ENCODE peak calls at places on chromosome 11, in six cellular contexts. P is IMR-90, L is fibroblast of lung, A is H9, C is T-helper 17 cell, U is heart left ventricle. I is an unnamed sample. For H3K9me3, the result is how much of the 10 kb centered on the place peaks cover.

GRCh38 chr11:61969838-61970452 is 2.5 kb upstream of the FTH1 start:
- DNase-seq in P (peak), L (peak), A (no peak), C (no peak), U (no peak), I (no peak)

GRCh38 chr11:123561046-123561781 is 93.2 kb downstream of the SCN3B start:
- DNase-seq in P (peak), L (no peak), A (peak), C (no peak), U (peak), I (peak)

GRCh38 chr11:112320668-112321067 is 60.0 kb upstream of the PLET1 start:
- DNase-seq in P (peak), L (peak), A (no peak), C (no peak), U (peak), I (peak)

GRCh38 chr11:11430431-11430830 is 77.4 kb upstream of the CSNK2A3 start:
- DNase-seq in P (no peak), L (no peak), A (no peak), C (no peak), U (no peak), I (no peak)

GRCh38 chr11:6418199-6418957 is 516 bp downstream of the APBB1 start:
- DNase-seq in P (no peak), L (no peak), A (peak), C (no peak), U (peak), I (peak)

GRCh38 chr11:111833524-111833923 is 37.9 kb downstream of the ALG9 start:
- DNase-seq in P (no peak), L (no peak), A (no peak), C (no peak), U (no peak), I (no peak)

GRCh38 chr11:71154406-71154805 is 98.0 kb downstream of the SHANK2 start:
- DNase-seq in P (no peak), L (no peak), A (no peak), C (no peak), U (no peak), I (no peak)

GRCh38 chr11:131710511-131710910 is 340.1 kb downstream of the NTM start:
- DNase-seq in P (peak), L (no peak), A (no peak), C (no peak), U (no peak), I (no peak)

GRCh38 chr11:62755086-62755615 is 1.2 kb upstream of the ZBTB3 start:
- DNase-seq in P (no peak), L (no peak), A (no peak), C (no peak), U (no peak), I (no peak)

GRCh38 chr11:106681435-106681834 is 336.8 kb downstream of the GUCY1A2 start:
- DNase-seq in P (no peak), L (no peak), A (no peak), C (no peak), U (no peak), I (no peak)

GRCh38 chr11:111019931-111020381 is 225.6 kb upstream of the POU2AF2 start:
- DNase-seq in P (peak), L (peak), A (no peak), C (no peak), U (no peak), I (no peak)

GRCh38 chr11:31823372-31824371 is 12.6 kb upstream of the PAX6 start:
- DNase-seq in P (no peak), L (no peak), A (peak), C (no peak), U (no peak), I (no peak)

GRCh38 chr11:35238882-35239281 is 99.9 kb downstream of the CD44 start:
- DNase-seq in P (no peak), L (no peak), A (no peak), C (no peak), U (no peak), I (no peak)

GRCh38 chr11:105719073-105719846 is 109.4 kb downstream of the GRIA4 start:
- DNase-seq in P (peak), L (peak), A (no peak), C (no peak), U (no peak), I (no peak)

GRCh38 chr11:100562102-100562501 is 125.0 kb upstream of the ARHGAP42 start:
- DNase-seq in P (peak), L (peak), A (no peak), C (no peak), U (no peak), I (peak)

GRCh38 chr11:105582497-105582896 is 27.4 kb upstream of the GRIA4 start:
- DNase-seq in P (no peak), L (no peak), A (no peak), C (no peak), U (no peak), I (no peak)

GRCh38 chr11:20158597-20159257 is 1.5 kb downstream of the DBX1 start:
- DNase-seq in P (peak), L (peak), A (peak), C (no peak), U (peak), I (peak)

GRCh38 chr11:32785262-32785661 is 9.2 kb downstream of the CCDC73 start:
- DNase-seq in P (no peak), L (no peak), A (no peak), C (no peak), U (no peak), I (no peak)

GRCh38 chr11:122900803-122901202 is 18.2 kb downstream of the JHY start:
- DNase-seq in P (peak), L (no peak), A (no peak), C (no peak), U (no peak), I (no peak)

DNA sequence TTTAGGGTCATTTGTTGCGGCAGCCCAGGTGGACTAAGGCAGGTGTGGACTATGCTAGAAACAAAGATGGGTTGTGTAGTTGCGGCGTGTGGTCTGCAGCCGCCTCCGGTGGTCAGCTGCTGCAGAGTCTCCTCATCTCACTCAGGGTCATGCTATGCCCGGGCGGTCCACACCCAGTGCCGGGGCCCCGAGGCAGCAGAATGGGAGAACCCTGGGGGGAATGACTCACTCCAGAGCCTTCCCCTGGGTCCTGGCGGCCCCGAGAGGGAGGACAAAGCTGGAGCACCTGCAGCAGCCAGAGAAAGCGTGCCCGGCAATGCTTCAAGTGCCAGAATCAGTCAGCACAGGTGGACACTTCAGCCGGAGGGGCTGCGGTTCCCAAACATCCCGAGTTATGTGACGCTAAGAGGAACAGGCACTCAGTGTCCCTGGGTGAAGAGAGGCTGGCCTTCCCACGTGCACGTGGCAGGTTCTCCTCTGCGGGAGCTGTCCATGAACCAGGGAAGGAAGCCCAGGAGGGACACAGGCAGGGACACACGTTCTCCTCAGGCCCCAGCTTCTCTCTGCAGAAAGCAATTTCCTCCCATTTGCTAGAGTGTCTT is 289.6 kb upstream of the B3GAT1 start:
- DNase-seq in P (no peak), L (no peak), A (no peak), C (no peak), U (no peak), I (no peak)
- H3K9me3 ChIP-seq in P (under half), L (under half), A (under half), C (under half), U (under half), I (under half)

DNA sequence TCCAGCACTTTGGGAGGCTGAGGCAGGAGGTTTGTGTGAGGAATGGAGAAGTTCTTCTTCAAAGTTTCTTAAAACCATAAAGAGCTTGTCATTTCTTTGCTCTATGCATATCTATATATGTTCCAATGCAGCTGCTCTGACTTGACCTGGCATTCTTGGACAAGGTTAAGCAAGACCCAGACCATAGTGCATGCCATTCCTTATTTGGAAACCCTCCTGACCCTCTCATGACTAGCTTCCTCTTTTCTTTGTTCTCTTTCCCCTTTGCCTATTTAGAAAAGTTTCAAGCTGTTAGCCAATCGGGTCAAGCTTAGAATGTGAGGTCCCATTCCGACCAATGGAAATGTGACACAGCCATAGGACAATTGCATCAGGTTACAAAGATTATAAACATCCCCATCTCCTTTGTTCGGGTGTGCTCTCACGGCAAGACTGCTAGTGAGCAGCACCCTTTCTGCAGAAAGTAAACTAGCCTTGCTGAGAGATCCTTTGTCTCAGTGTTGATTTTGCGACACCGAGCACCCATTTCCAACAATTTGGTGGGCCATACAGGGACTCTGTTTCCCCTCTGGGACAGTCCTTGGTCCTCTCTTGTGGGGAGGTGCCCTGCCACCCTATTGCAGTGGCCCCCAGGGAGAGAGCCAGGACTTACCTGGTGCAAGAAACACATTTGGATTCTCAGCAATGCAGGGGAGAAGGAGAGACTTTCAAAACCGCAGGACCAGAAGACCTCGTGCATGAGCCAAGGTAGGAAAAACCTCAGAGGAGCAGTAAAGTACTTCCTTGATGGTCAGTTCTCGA is 39.9 kb upstream of the ANO1 start:
- DNase-seq in P (no peak), L (no peak), A (peak), C (no peak), U (no peak), I (no peak)
- H3K9me3 ChIP-seq in P (under half), L (under half), A (under half), C (under half), U (under half), I (under half)

DNA sequence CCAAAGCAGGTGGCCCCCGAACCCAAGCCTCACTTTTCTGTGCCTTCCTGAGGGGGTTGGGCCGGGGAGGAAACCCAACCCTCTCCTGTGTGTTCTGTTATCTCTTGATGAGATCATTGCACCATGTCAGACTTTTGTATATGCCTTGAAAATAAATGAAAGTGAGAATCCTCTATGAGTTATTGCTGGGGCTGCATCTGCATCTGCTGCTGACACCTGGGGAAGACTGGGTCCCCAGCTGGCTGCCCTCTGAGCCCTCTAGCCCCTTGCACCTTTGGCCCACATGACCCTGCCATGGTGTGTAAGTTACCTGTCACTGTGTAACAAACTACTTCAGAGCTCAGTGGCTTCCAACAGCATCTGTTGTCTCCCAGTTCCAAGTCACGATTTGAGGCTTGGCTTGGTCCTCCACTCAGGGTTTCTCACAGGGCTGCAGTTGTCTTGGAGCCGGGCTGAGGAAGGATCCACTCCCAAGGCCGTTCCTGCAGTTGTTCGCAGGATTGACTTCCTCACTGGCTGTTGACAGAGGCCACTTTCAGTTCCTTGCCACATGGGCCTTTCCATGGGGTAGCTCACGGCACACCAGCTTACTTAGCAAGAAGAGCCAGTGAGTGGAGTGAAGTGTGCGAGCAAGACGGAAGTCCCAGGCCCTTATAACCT is 13.5 kb upstream of the UVRAG start:
- DNase-seq in P (no peak), L (no peak), A (no peak), C (no peak), U (peak), I (no peak)
- H3K9me3 ChIP-seq in P (under half), L (under half), A (under half), C (under half), U (under half), I (under half)

DNA sequence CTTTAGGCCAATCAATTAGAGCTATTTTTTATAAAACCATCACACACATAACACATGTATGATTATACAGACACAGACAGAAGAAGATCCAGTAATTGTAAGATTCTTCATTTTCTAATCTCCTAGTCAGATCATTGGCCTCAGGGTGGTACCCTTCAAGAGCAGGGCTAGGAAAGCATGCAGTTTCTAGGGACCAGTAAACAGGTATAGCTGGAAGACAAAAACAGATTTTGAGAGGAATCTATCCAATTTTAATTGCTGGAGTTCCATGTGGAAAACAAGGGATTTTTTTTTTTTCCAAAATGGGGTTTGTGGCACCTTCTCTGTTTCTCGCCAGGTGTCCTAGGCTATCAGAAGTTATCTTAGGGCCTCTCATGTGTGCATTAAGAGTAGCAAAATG is 29.6 kb downstream of the METTL15 start:
- DNase-seq in P (no peak), L (no peak), A (no peak), C (no peak), U (no peak), I (no peak)
- H3K9me3 ChIP-seq in P (under half), L (under half), A (under half), C (under half), U (under half), I (under half)

GRCh38 chr11:37223962-37224361 is 625.9 kb upstream of the RAG2 start:
- DNase-seq in P (no peak), L (no peak), A (no peak), C (no peak), U (no peak), I (no peak)
- H3K9me3 ChIP-seq in P (under half), L (under half), A (under half), C (under half), U (under half), I (under half)

I was measured in body of pancreas.